ENCODE peak calls at places on chromosome 14, in five cellular contexts. One of them, this sample, is unnamed. For H3K4me1, the result is how much of the 10 kb centered on the place peaks cover.

GRCh38 chr14:103543721-103544626 is 15.0 kb downstream of the TRMT61A start:
- DNase-seq in CD4-positive, alpha-beta memory T cell: no peak
- DNase-seq in effector memory CD4-positive, alpha-beta T cell: no peak
- DNase-seq in HCT116: no peak
- DNase-seq in A673: peak
- DNase-seq in this sample: no peak

GRCh38 chr14:35878272-35879140 is 52.4 kb downstream of the BRMS1L start:
- DNase-seq in CD4-positive, alpha-beta memory T cell: no peak
- DNase-seq in A673: peak
- DNase-seq in effector memory CD4-positive, alpha-beta T cell: no peak
- DNase-seq in HCT116: peak
- DNase-seq in this sample: peak

GRCh38 chr14:91324606-91324950 is 80.1 kb upstream of the GPR68 start:
- DNase-seq in A673: no peak
- DNase-seq in effector memory CD4-positive, alpha-beta T cell: no peak
- DNase-seq in HCT116: no peak
- DNase-seq in CD4-positive, alpha-beta memory T cell: no peak
- DNase-seq in this sample: no peak

GRCh38 chr14:94008234-94008633 is 11.1 kb downstream of the CCDC197 start:
- DNase-seq in A673: no peak
- DNase-seq in HCT116: no peak
- DNase-seq in CD4-positive, alpha-beta memory T cell: no peak
- DNase-seq in effector memory CD4-positive, alpha-beta T cell: no peak
- DNase-seq in this sample: no peak

GRCh38 chr14:35480119-35480769 is 53.7 kb upstream of the INSM2 start:
- DNase-seq in effector memory CD4-positive, alpha-beta T cell: no peak
- DNase-seq in A673: no peak
- DNase-seq in CD4-positive, alpha-beta memory T cell: no peak
- DNase-seq in HCT116: no peak
- DNase-seq in this sample: no peak

GRCh38 chr14:97848351-97848980 is 1051.3 kb downstream of the VRK1 start:
- DNase-seq in HCT116: no peak
- DNase-seq in CD4-positive, alpha-beta memory T cell: no peak
- DNase-seq in effector memory CD4-positive, alpha-beta T cell: no peak
- DNase-seq in A673: no peak
- DNase-seq in this sample: no peak

GRCh38 chr14:103382375-103382774 is 2.8 kb upstream of the MARK3 start:
- DNase-seq in HCT116: no peak
- DNase-seq in A673: peak
- DNase-seq in CD4-positive, alpha-beta memory T cell: no peak
- DNase-seq in effector memory CD4-positive, alpha-beta T cell: no peak
- DNase-seq in this sample: no peak

GRCh38 chr14:48350971-48351370 is 675.6 kb upstream of the MDGA2 start:
- DNase-seq in HCT116: no peak
- DNase-seq in CD4-positive, alpha-beta memory T cell: no peak
- DNase-seq in A673: no peak
- DNase-seq in effector memory CD4-positive, alpha-beta T cell: no peak
- DNase-seq in this sample: peak

GRCh38 chr14:59294662-59294992 is 106.2 kb downstream of the DAAM1 start:
- DNase-seq in effector memory CD4-positive, alpha-beta T cell: no peak
- DNase-seq in CD4-positive, alpha-beta memory T cell: no peak
- DNase-seq in HCT116: no peak
- DNase-seq in A673: no peak
- DNase-seq in this sample: no peak

GRCh38 chr14:90354551-90355298 is 23.0 kb upstream of the NRDE2 start:
- DNase-seq in A673: no peak
- DNase-seq in HCT116: no peak
- DNase-seq in CD4-positive, alpha-beta memory T cell: no peak
- DNase-seq in effector memory CD4-positive, alpha-beta T cell: no peak
- DNase-seq in this sample: peak

GRCh38 chr14:63501429-63501828 is 41.7 kb downstream of the PPP2R5E start:
- DNase-seq in effector memory CD4-positive, alpha-beta T cell: no peak
- DNase-seq in HCT116: no peak
- DNase-seq in CD4-positive, alpha-beta memory T cell: no peak
- DNase-seq in A673: no peak
- DNase-seq in this sample: no peak

GRCh38 chr14:70080081-70080480 is 108.7 kb downstream of the SLC8A3 start:
- DNase-seq in A673: no peak
- DNase-seq in CD4-positive, alpha-beta memory T cell: no peak
- DNase-seq in effector memory CD4-positive, alpha-beta T cell: no peak
- DNase-seq in HCT116: no peak
- DNase-seq in this sample: no peak

GRCh38 chr14:50943261-50943942 is 881 bp downstream of the PYGL start:
- DNase-seq in A673: no peak
- DNase-seq in HCT116: peak
- DNase-seq in CD4-positive, alpha-beta memory T cell: no peak
- DNase-seq in effector memory CD4-positive, alpha-beta T cell: no peak
- DNase-seq in this sample: no peak
- H3K4me1 ChIP-seq in A673: under half
- H3K4me1 ChIP-seq in HCT116: under half
- H3K4me1 ChIP-seq in CD4-positive, alpha-beta memory T cell: under half
- H3K4me1 ChIP-seq in effector memory CD4-positive, alpha-beta T cell: under half
- H3K4me1 ChIP-seq in this sample: under half

GRCh38 chr14:58280954-58281787 is 17.2 kb upstream of the ARID4A start:
- DNase-seq in effector memory CD4-positive, alpha-beta T cell: no peak
- DNase-seq in HCT116: no peak
- DNase-seq in A673: peak
- DNase-seq in CD4-positive, alpha-beta memory T cell: peak
- DNase-seq in this sample: no peak
- H3K4me1 ChIP-seq in effector memory CD4-positive, alpha-beta T cell: under half
- H3K4me1 ChIP-seq in HCT116: under half
- H3K4me1 ChIP-seq in A673: under half
- H3K4me1 ChIP-seq in CD4-positive, alpha-beta memory T cell: half or more
- H3K4me1 ChIP-seq in this sample: under half

DNA sequence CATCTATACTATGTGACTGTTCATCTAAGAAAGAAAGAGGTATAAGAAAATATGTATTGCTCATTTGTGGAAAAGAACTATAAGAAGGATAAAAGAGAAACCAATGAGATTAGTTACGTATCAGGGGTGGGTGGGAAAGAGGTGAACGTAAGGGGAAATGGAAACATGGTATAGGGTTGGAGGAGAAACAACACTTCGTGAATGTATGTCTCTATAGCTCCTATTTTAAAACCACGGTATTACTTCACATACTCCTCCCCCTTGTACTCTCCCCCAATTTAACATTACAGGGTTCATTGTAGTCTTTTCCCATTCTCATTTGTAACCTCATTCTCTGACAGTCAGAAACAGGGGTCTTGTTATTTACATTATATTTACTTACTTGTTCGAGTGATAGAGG is 120.4 kb downstream of the FOXG1 start:
- DNase-seq in CD4-positive, alpha-beta memory T cell: no peak
- DNase-seq in HCT116: no peak
- DNase-seq in effector memory CD4-positive, alpha-beta T cell: no peak
- DNase-seq in A673: no peak
- DNase-seq in this sample: no peak
- H3K4me1 ChIP-seq in CD4-positive, alpha-beta memory T cell: under half
- H3K4me1 ChIP-seq in HCT116: under half
- H3K4me1 ChIP-seq in effector memory CD4-positive, alpha-beta T cell: under half
- H3K4me1 ChIP-seq in A673: under half
- H3K4me1 ChIP-seq in this sample: under half

GRCh38 chr14:22179190-22179589 is 409.8 kb downstream of the DAD1 start:
- DNase-seq in A673: no peak
- DNase-seq in effector memory CD4-positive, alpha-beta T cell: no peak
- DNase-seq in CD4-positive, alpha-beta memory T cell: no peak
- DNase-seq in HCT116: no peak
- DNase-seq in this sample: no peak

GRCh38 chr14:22180045-22180444 is 409.0 kb downstream of the DAD1 start:
- DNase-seq in CD4-positive, alpha-beta memory T cell: no peak
- DNase-seq in A673: no peak
- DNase-seq in effector memory CD4-positive, alpha-beta T cell: no peak
- DNase-seq in HCT116: no peak
- DNase-seq in this sample: no peak

GRCh38 chr14:22177870-22178269 is 411.2 kb downstream of the DAD1 start:
- DNase-seq in effector memory CD4-positive, alpha-beta T cell: no peak
- DNase-seq in A673: no peak
- DNase-seq in HCT116: no peak
- DNase-seq in CD4-positive, alpha-beta memory T cell: peak
- DNase-seq in this sample: no peak

GRCh38 chr14:22176930-22177329 is 412.1 kb downstream of the DAD1 start:
- DNase-seq in HCT116: no peak
- DNase-seq in effector memory CD4-positive, alpha-beta T cell: no peak
- DNase-seq in CD4-positive, alpha-beta memory T cell: no peak
- DNase-seq in A673: no peak
- DNase-seq in this sample: no peak

GRCh38 chr14:22178330-22178981 is 410.6 kb downstream of the DAD1 start:
- DNase-seq in effector memory CD4-positive, alpha-beta T cell: no peak
- DNase-seq in CD4-positive, alpha-beta memory T cell: peak
- DNase-seq in A673: no peak
- DNase-seq in HCT116: no peak
- DNase-seq in this sample: no peak
- H3K4me1 ChIP-seq in effector memory CD4-positive, alpha-beta T cell: under half
- H3K4me1 ChIP-seq in CD4-positive, alpha-beta memory T cell: under half
- H3K4me1 ChIP-seq in A673: under half
- H3K4me1 ChIP-seq in HCT116: under half
- H3K4me1 ChIP-seq in this sample: under half

GRCh38 chr14:74563621-74564159 is 48.3 kb downstream of the LTBP2 start:
- DNase-seq in HCT116: no peak
- DNase-seq in CD4-positive, alpha-beta memory T cell: no peak
- DNase-seq in A673: no peak
- DNase-seq in effector memory CD4-positive, alpha-beta T cell: no peak
- DNase-seq in this sample: no peak
- H3K4me1 ChIP-seq in HCT116: under half
- H3K4me1 ChIP-seq in CD4-positive, alpha-beta memory T cell: under half
- H3K4me1 ChIP-seq in A673: under half
- H3K4me1 ChIP-seq in effector memory CD4-positive, alpha-beta T cell: under half
- H3K4me1 ChIP-seq in this sample: under half

DNA sequence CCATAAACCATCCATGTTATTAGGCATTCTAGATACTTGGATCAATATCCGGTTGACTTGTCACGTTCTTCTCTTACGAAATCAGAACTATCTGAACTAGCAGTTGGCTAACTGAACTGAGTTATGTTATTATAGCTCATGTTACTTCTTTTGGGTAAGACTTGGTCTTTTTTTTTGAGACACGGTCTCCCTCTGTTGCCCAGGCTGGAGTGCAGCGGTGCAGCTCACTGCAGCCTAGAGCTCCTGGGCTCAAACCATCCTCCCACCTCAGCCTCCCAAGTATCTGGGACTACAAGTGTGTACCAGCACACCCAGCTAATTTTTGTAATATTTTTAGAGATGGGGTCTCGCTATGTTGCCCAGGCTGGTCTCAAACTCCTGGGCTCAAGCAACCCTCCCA is 178.7 kb downstream of the PRKCH start:
- DNase-seq in effector memory CD4-positive, alpha-beta T cell: no peak
- DNase-seq in HCT116: no peak
- DNase-seq in A673: no peak
- DNase-seq in CD4-positive, alpha-beta memory T cell: no peak
- DNase-seq in this sample: no peak
- H3K4me1 ChIP-seq in effector memory CD4-positive, alpha-beta T cell: under half
- H3K4me1 ChIP-seq in HCT116: under half
- H3K4me1 ChIP-seq in A673: under half
- H3K4me1 ChIP-seq in CD4-positive, alpha-beta memory T cell: half or more
- H3K4me1 ChIP-seq in this sample: under half

DNA sequence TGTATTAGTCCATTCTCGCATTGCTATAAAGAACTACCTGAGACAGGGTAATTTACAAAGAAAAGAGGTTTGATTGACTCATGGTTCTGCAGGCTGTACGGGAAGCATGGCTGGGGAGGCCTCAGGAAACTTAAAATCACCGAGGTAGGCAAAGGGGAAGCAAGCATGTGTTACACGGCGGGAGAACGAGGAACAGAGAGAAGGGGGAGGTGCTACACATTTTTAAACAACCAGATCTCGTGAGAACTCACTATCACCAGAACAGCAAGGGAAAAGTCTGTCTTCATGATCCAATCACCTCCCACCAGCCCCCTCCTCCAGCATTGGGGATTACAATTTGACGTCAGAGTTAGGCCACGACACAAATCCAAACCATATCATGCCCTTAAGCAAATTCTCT is 13.3 kb upstream of the MAX start:
- DNase-seq in effector memory CD4-positive, alpha-beta T cell: no peak
- DNase-seq in HCT116: no peak
- DNase-seq in CD4-positive, alpha-beta memory T cell: no peak
- DNase-seq in A673: no peak
- DNase-seq in this sample: no peak
- H3K4me1 ChIP-seq in effector memory CD4-positive, alpha-beta T cell: under half
- H3K4me1 ChIP-seq in HCT116: under half
- H3K4me1 ChIP-seq in CD4-positive, alpha-beta memory T cell: under half
- H3K4me1 ChIP-seq in A673: under half
- H3K4me1 ChIP-seq in this sample: under half

GRCh38 chr14:75519826-75520692 is 2.2 kb upstream of the BATF start:
- DNase-seq in A673: no peak
- DNase-seq in CD4-positive, alpha-beta memory T cell: no peak
- DNase-seq in effector memory CD4-positive, alpha-beta T cell: no peak
- DNase-seq in HCT116: no peak
- DNase-seq in this sample: no peak

GRCh38 chr14:75518625-75519024 is 3.6 kb upstream of the BATF start:
- DNase-seq in effector memory CD4-positive, alpha-beta T cell: no peak
- DNase-seq in HCT116: peak
- DNase-seq in A673: peak
- DNase-seq in CD4-positive, alpha-beta memory T cell: peak
- DNase-seq in this sample: no peak

GRCh38 chr14:75520852-75521251 is 1.4 kb upstream of the BATF start:
- DNase-seq in HCT116: no peak
- DNase-seq in effector memory CD4-positive, alpha-beta T cell: no peak
- DNase-seq in CD4-positive, alpha-beta memory T cell: no peak
- DNase-seq in A673: no peak
- DNase-seq in this sample: no peak

GRCh38 chr14:75521415-75522199 is 662 bp upstream of the BATF start:
- DNase-seq in HCT116: no peak
- DNase-seq in effector memory CD4-positive, alpha-beta T cell: no peak
- DNase-seq in A673: no peak
- DNase-seq in CD4-positive, alpha-beta memory T cell: no peak
- DNase-seq in this sample: no peak

DNA sequence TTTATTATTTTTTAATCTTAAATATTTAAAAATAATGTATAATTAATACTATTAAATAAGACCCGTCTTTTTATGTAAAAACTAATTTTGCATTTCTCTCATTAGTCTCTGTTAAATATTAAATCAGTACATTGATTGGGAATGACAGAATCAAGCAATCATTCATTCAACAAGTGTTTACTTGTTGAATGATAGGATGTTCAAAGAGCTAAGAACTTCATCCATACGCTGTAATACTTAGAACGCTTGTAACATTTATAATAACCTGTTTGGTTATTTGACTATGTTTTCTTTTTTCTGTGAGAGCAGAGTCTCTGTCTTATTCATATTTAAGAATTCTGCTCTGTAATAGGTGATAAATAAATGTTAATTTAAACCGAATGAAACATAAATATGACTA is 2.9 kb upstream of the BATF start:
- DNase-seq in effector memory CD4-positive, alpha-beta T cell: no peak
- DNase-seq in CD4-positive, alpha-beta memory T cell: no peak
- DNase-seq in A673: no peak
- DNase-seq in HCT116: no peak
- DNase-seq in this sample: no peak
- H3K4me1 ChIP-seq in effector memory CD4-positive, alpha-beta T cell: under half
- H3K4me1 ChIP-seq in CD4-positive, alpha-beta memory T cell: half or more
- H3K4me1 ChIP-seq in A673: under half
- H3K4me1 ChIP-seq in HCT116: under half
- H3K4me1 ChIP-seq in this sample: under half

GRCh38 chr14:64932231-64932630 is 10.3 kb downstream of the GPX2 start:
- DNase-seq in HCT116: no peak
- DNase-seq in A673: no peak
- DNase-seq in CD4-positive, alpha-beta memory T cell: no peak
- DNase-seq in effector memory CD4-positive, alpha-beta T cell: no peak
- DNase-seq in this sample: no peak
- H3K4me1 ChIP-seq in HCT116: under half
- H3K4me1 ChIP-seq in A673: under half
- H3K4me1 ChIP-seq in CD4-positive, alpha-beta memory T cell: half or more
- H3K4me1 ChIP-seq in effector memory CD4-positive, alpha-beta T cell: under half
- H3K4me1 ChIP-seq in this sample: under half